ENCODE peak calls at places on chromosome 13, in seven cellular contexts. R is lung; E is GM18507; V is stimulated activated CD4-positive, alpha-beta T cell treated with anti-CD3 and anti-CD28 coated beads, TNF-alpha, amount 100 ng/mL, for 48 hours; N is ELR; I is stimulated activated naive CD4-positive, alpha-beta T cell treated with Interleukin-2 at 50 U/mL for 16 hours; Y is Calu3. T is an unnamed sample.

GRCh38 chr13:106851251-106851650 is 283.3 kb upstream of the ARGLU1 start:
- DNase-seq in R (no peak), E (no peak), V (no peak), N (peak), I (no peak), Y (no peak), T (no peak)

GRCh38 chr13:32117696-32118095 is 86.1 kb downstream of the FRY start:
- DNase-seq in R (no peak), E (no peak), V (no peak), N (no peak), I (no peak), Y (no peak), T (peak)

GRCh38 chr13:20230913-20231838 is 943 bp downstream of the GJB6 start:
- DNase-seq in R (no peak), E (no peak), V (no peak), N (peak), I (no peak), Y (no peak), T (no peak)

GRCh38 chr13:46278474-46278873 is 66.7 kb downstream of the LRRC63 start:
- DNase-seq in R (no peak), E (no peak), V (no peak), N (no peak), I (no peak), Y (no peak), T (no peak)

GRCh38 chr13:60453490-60453889 is 56.5 kb downstream of the TDRD3 start:
- DNase-seq in R (no peak), E (no peak), V (no peak), N (peak), I (no peak), Y (no peak), T (no peak)

GRCh38 chr13:70375718-70376117 is 267.5 kb upstream of the KLHL1 start:
- DNase-seq in R (no peak), E (no peak), V (no peak), N (no peak), I (no peak), Y (no peak), T (no peak)

GRCh38 chr13:114067886-114068722 is 64.3 kb downstream of the RASA3 start:
- DNase-seq in R (no peak), E (no peak), V (peak), N (no peak), I (peak), Y (no peak), T (no peak)

GRCh38 chr13:62212246-62212645 is 796.6 kb upstream of the PCDH20 start:
- DNase-seq in R (no peak), E (no peak), V (no peak), N (no peak), I (no peak), Y (no peak), T (no peak)

GRCh38 chr13:48769107-48769704 is 115.5 kb downstream of the CYSLTR2 start:
- DNase-seq in R (peak), E (peak), V (peak), N (peak), I (peak), Y (peak), T (peak)

GRCh38 chr13:47708386-47708785 is 292.7 kb downstream of the SUCLA2 start:
- DNase-seq in R (peak), E (no peak), V (no peak), N (peak), I (no peak), Y (peak), T (no peak)

T was measured in DMS153.